ENCODE peak calls at places on chromosomes 16 and 17, in nine cellular contexts. I is activated CD8-positive, alpha-beta T cell treated with anti-CD3 and anti-CD28 coated beads, Interleukin-2, amount 10 ng/mL, durations not matched to agents 7 days and 5 days; J is stimulated activated CD4-positive, alpha-beta T cell treated with anti-CD3 and anti-CD28 coated beads, Interleukin-12 subunit alpha, Interleukin-12 subunit beta, amount 100 ng/mL, for 4 hours; B is ACHN; O is NCI-H1417; S is GM23248; Z is H54; X is astrocyte of the cerebellum; T is NCI-H2029 treated with DMSO at 0.1 percent for 48 hours. A is an unnamed sample.
A peak's percentile ranks its signal among the peaks of the same experiment; 100 is the strongest.

GRCh38 chr16:53445534-53445933 is 11.3 kb downstream of the RBL2 start:
- DNase-seq in I (no peak), J (no peak), B (no peak), O (no peak), S (no peak), Z (no peak), X (no peak), T (no peak), A (no peak)

GRCh38 chr16:72983728-72984350 is 64.1 kb downstream of the ZFHX3 start:
- DNase-seq in I (no peak), J (no peak), B (no peak), O (no peak), S (no peak), Z (no peak), X (no peak), T (no peak), A (no peak)

GRCh38 chr16:89841275-89841674 is 13.0 kb downstream of the SPIRE2 start:
- DNase-seq in I (peak; percentile 84), J (no peak), B (no peak), O (no peak), S (no peak), Z (no peak), X (no peak), T (no peak), A (no peak)

GRCh38 chr16:50446861-50447260 is 78.1 kb upstream of the BRD7 start:
- DNase-seq in I (no peak), J (no peak), B (no peak), O (no peak), S (no peak), Z (no peak), X (no peak), T (no peak), A (no peak)

GRCh38 chr17:2700031-2700490 is 11.5 kb downstream of the CLUH start:
- DNase-seq in I (no peak), J (no peak), B (no peak), O (no peak), S (no peak), Z (no peak), X (no peak), T (no peak), A (no peak)

GRCh38 chr17:44915727-44916058 is 393 bp upstream of the GFAP start:
- DNase-seq in I (no peak), J (no peak), B (no peak), O (no peak), S (no peak), Z (no peak), X (no peak), T (no peak), A (no peak)

GRCh38 chr17:63573634-63574033 is 23.4 kb downstream of the DCAF7 start:
- DNase-seq in I (no peak), J (no peak), B (peak; percentile 15), O (no peak), S (peak; percentile 27), Z (no peak), X (no peak), T (no peak), A (peak; percentile 32)

GRCh38 chr17:72025113-72025512 is 95.7 kb upstream of the SOX9 start:
- DNase-seq in I (no peak), J (no peak), B (no peak), O (no peak), S (no peak), Z (no peak), X (no peak), T (no peak), A (no peak)

A was measured in AG08396.